ENCODE peak calls at places on chromosomes 3 and 15, in five cellular contexts. O is esophagus squamous epithelium, F is MM.1S, H is thoracic aorta, W is right atrium auricular region. R is an unnamed sample.
A peak's percentile ranks its signal among the peaks of the same experiment; 100 is the strongest.

GRCh38 chr3:87132801-87133200 is 94.3 kb upstream of the CHMP2B start:
- DNase-seq in O (no peak), F (no peak), H (no peak), W (no peak), R (no peak)

GRCh38 chr3:150729682-150730360 is 26.1 kb upstream of the ERICH6 start:
- DNase-seq in O (no peak), F (no peak), H (no peak), W (no peak), R (no peak)

GRCh38 chr3:53375019-53375418 is 27.7 kb upstream of the DCP1A start:
- DNase-seq in W (no peak), O (no peak), F (peak; percentile 49), H (no peak), R (no peak)

GRCh38 chr15:92565351-92566125 is 90.0 kb downstream of the FAM174B start:
- DNase-seq in F (no peak), H (no peak), W (no peak), O (no peak), R (no peak)

GRCh38 chr15:70152070-70152480 is 54.4 kb upstream of the TLE3 start:
- DNase-seq in H (no peak), O (no peak), W (no peak), F (peak; percentile 64), R (no peak)

GRCh38 chr3:189277711-189278110 is 105.9 kb downstream of the TPRG1 start:
- DNase-seq in W (no peak), O (no peak), F (no peak), H (no peak), R (no peak)

GRCh38 chr15:69782809-69783208 is 314.9 kb downstream of the TLE3 start:
- DNase-seq in O (no peak), H (no peak), F (no peak), W (peak; percentile 46), R (no peak)

GRCh38 chr15:78995921-78996780 is 51.3 kb upstream of the CTSH start:
- DNase-seq in W (no peak), H (no peak), O (no peak), F (no peak), R (no peak)

GRCh38 chr15:80455668-80456442 is 51.7 kb downstream of the ARNT2 start:
- DNase-seq in H (no peak), O (no peak), W (no peak), F (peak; percentile 75), R (no peak)

GRCh38 chr3:86793786-86794185 is 197.2 kb downstream of the VGLL3 start:
- DNase-seq in W (no peak), H (no peak), O (no peak), F (no peak), R (no peak)

GRCh38 chr15:88725305-88726220 is 77.7 kb upstream of the ACAN start:
- DNase-seq in H (no peak), F (no peak), W (no peak), O (no peak), R (no peak)

GRCh38 chr15:99306694-99307338 is 55.5 kb downstream of the LRRC28 start:
- DNase-seq in H (no peak), W (no peak), O (no peak), F (no peak), R (no peak)

GRCh38 chr3:101941253-101942039 is 92.1 kb downstream of the NFKBIZ start:
- DNase-seq in W (no peak), H (no peak), O (no peak), F (no peak), R (no peak)

GRCh38 chr3:142175478-142175877 is 26.1 kb upstream of the TFDP2 start:
- DNase-seq in H (no peak), W (no peak), O (no peak), F (no peak), R (no peak)

GRCh38 chr3:45547764-45548683 is 46.5 kb upstream of the LIMD1 start:
- DNase-seq in F (no peak), H (no peak), W (peak; percentile 73), O (no peak), R (no peak)

GRCh38 chr3:84998545-84998944 is 39.8 kb downstream of the CADM2 start:
- DNase-seq in H (no peak), F (no peak), O (no peak), W (no peak), R (no peak)

GRCh38 chr15:40847225-40847961 is 3.5 kb downstream of the SPINT1 start:
- DNase-seq in W (no peak), O (no peak), H (no peak), F (peak; percentile 70), R (peak; percentile 75)

GRCh38 chr15:70602834-70603560 is 160.4 kb downstream of the UACA start:
- DNase-seq in F (no peak), O (no peak), H (no peak), W (no peak), R (no peak)

GRCh38 chr3:100264242-100264641 is 3.5 kb downstream of the TBC1D23 start:
- DNase-seq in H (no peak), F (no peak), W (no peak), O (no peak), R (no peak)

GRCh38 chr3:100416176-100416575 is 14.8 kb downstream of the LNP1 start:
- DNase-seq in H (no peak), W (no peak), O (no peak), F (no peak), R (no peak)

GRCh38 chr3:139629033-139629432 is 48.7 kb downstream of the NMNAT3 start:
- DNase-seq in H (no peak), F (no peak), W (no peak), O (no peak), R (no peak)

GRCh38 chr15:89665449-89666146 is 10.3 kb upstream of the KIF7 start:
- DNase-seq in W (peak; percentile 79), O (no peak), F (peak; percentile 44), H (no peak), R (peak; percentile 80)

GRCh38 chr3:57911588-57911987 is 96.6 kb upstream of the FLNB start:
- DNase-seq in O (no peak), F (no peak), W (no peak), H (no peak), R (no peak)

DNA sequence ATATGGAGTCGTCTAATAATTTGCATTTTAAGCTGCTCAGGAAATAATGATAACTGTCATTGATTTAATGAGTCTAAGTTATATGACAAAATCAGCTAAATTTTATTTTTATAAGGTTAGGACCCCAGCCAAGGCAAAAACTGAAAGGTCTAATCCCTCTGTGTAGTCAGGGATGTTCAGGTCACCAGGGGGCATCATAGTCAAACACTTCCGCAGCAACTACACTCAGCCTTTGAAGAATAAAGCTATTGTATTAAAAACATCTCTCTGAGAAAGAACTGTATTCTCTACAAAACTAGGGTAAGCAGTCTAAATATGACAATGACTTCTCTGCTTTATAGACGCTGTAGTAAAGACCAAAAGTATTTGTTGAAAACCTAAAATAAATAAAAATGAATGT is 15.0 kb downstream of the INTS14 start:
- DNase-seq in H (no peak), O (no peak), F (no peak), W (no peak), R (no peak)
- TF ChIP-seq CTCF in H (no peak), O (peak; percentile 21), F (peak; percentile 29), W (no peak), R (no peak)

DNA sequence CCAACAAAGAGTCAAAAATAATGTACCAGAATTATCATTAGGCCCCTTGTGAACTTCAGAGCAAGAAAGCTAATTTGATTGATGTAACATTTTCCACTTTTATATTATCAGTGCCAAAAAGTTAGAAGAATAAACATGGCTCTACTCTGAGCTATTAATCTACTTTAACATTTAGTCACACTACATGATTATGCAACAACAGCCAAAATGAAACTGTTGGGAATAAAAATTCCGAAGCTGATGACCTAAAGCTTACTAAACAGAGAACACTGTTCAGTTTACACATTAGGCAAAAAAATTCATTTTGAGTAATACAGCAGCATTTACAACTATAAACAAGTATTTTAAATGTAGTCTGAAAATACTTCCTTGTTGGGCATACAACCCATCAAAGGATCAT is 1134.1 kb downstream of the EPHA3 start:
- DNase-seq in O (no peak), H (no peak), F (no peak), W (no peak), R (no peak)
- H3K27ac ChIP-seq in O (no peak overlapping the region), H (no peak overlapping the region), F (no peak overlapping the region), W (no peak overlapping the region), R (no peak overlapping the region)

DNA sequence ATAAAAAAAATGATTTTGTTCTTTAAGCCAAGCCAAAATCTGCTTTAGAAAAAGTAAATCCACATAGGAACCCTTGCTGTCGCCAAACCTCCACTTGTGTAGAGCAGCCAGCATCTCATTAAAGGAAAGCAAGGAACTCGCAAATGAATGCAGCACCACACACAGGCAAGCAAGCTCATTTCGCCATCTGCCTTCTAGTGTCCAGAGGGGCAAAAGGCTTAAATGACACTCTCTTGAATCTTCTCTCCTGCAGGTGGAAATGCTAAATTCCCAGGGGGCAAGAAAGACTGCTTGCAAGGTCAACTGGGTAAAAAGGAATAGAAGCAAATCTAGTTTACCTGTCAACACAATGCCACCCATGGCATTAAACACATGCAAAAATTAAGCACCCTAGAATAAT is 2.4 kb downstream of the MB21D2 start:
- DNase-seq in W (no peak), F (peak; percentile 41), O (no peak), H (no peak), R (no peak)
- H3K27me3 ChIP-seq in W (no peaks in the 10 kb centered on the region), F (no peaks in the 10 kb centered on the region), O (no peaks in the 10 kb centered on the region), H (no peaks in the 10 kb centered on the region), R (no peaks in the 10 kb centered on the region)

DNA sequence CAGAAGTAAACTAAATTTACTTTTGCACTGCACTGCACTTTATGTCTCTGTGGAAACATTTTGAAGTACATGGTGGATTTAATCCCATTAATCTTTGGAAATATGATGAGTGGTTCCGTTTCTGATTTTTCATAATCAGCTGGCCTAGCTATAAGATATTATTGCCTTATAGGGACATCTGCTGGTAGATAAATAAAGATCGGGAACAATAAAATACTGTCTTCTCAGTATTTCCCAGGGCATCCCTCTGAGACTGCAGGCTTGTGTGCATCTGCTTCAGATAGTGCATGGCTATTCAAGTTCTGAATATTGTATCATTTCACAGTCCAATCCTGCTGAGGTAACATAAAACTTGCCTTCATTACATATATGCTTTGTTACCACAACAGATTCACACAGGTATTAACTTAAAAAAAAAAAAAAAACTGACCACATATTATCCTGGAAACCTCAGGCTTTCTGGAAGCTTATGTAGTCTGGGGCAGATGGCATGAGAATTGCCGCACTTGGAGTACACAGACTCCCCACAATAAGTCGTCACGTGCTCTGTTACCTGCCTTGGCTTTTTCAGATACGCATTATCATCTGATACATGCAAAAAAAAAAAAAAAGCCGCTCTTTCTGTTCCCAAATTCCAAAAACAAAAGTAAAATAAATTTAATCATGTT is 330.8 kb upstream of the AGTR1 start:
- DNase-seq in W (no peak), F (peak; percentile 20), H (no peak), O (no peak), R (no peak)
- TF ChIP-seq CTCF in W (no peak), F (peak; percentile 31), H (no peak), O (no peak), R (no peak)

GRCh38 chr3:128098234-128098633 is 25.4 kb downstream of the RUVBL1 start:
- DNase-seq in W (no peak), H (no peak), O (no peak), F (no peak), R (no peak)
- H3K27ac ChIP-seq in W (no peak overlapping the region), H (no peak overlapping the region), O (no peak overlapping the region), F (no peak overlapping the region), R (no peak overlapping the region)